ENCODE peak calls at places on chromosomes 13 and 19, in nine cellular contexts. G is tibial artery, N is body of pancreas, T is mucosa of descending colon, K is heart right ventricle, P is OCI-LY7, Y is A549, Z is endodermal cell, S is right atrium auricular region. U is an unnamed sample. For H3K4me1, the result is how much of the 10 kb centered on the place peaks cover.

GRCh38 chr19:2055871-2056809 is 5.1 kb upstream of the MKNK2 start:
- DNase-seq in Z (peak), P (peak), S (peak), T (peak), N (peak), G (peak), Y (peak), K (peak), U (no peak)

GRCh38 chr13:44141213-44141724 is 232.4 kb upstream of the SERP2 start:
- DNase-seq in Y (no peak), Z (no peak), K (no peak), G (no peak), T (no peak), P (peak), S (no peak), N (no peak), U (peak)

GRCh38 chr13:51818771-51819511 is 15.0 kb upstream of the DHRS12 start:
- DNase-seq in G (peak), T (no peak), S (no peak), N (no peak), K (no peak), Y (no peak), Z (no peak), P (no peak), U (no peak)

GRCh38 chr13:40983269-40983668 is 35.8 kb downstream of the ELF1 start:
- DNase-seq in K (no peak), P (no peak), Y (no peak), G (no peak), Z (no peak), N (no peak), T (no peak), S (no peak), U (peak)

GRCh38 chr13:99756281-99756680 is 215.3 kb downstream of the ZIC5 start:
- DNase-seq in T (no peak), Z (no peak), K (no peak), P (no peak), N (no peak), S (no peak), G (no peak), Y (no peak), U (no peak)

GRCh38 chr19:50974702-50975555 is 5.5 kb upstream of the KLK6 start:
- DNase-seq in P (no peak), K (no peak), G (no peak), S (no peak), T (no peak), N (no peak), Z (peak), Y (no peak), U (no peak)

GRCh38 chr13:99371956-99372355 is 64.8 kb upstream of the GPR183 start:
- DNase-seq in K (no peak), G (no peak), Y (no peak), P (no peak), Z (peak), T (no peak), S (peak), N (no peak), U (no peak)

GRCh38 chr13:114064516-114065140 is 67.8 kb downstream of the RASA3 start:
- DNase-seq in N (no peak), S (no peak), K (peak), G (no peak), T (no peak), Z (no peak), P (no peak), Y (peak), U (peak)

GRCh38 chr13:100357764-100358163 is 230.8 kb downstream of the GGACT start:
- DNase-seq in K (no peak), P (no peak), Y (no peak), Z (no peak), T (no peak), G (no peak), N (no peak), S (no peak), U (no peak)

GRCh38 chr13:48411281-48412099 is 1.4 kb downstream of the LPAR6 start:
- DNase-seq in P (no peak), Y (no peak), Z (no peak), S (no peak), N (no peak), K (no peak), T (no peak), G (no peak), U (peak)
- H3K4me1 ChIP-seq in P (under half), Y (under half), Z (under half), S (under half), N (under half), K (under half), T (under half), G (under half), U (under half)

DNA sequence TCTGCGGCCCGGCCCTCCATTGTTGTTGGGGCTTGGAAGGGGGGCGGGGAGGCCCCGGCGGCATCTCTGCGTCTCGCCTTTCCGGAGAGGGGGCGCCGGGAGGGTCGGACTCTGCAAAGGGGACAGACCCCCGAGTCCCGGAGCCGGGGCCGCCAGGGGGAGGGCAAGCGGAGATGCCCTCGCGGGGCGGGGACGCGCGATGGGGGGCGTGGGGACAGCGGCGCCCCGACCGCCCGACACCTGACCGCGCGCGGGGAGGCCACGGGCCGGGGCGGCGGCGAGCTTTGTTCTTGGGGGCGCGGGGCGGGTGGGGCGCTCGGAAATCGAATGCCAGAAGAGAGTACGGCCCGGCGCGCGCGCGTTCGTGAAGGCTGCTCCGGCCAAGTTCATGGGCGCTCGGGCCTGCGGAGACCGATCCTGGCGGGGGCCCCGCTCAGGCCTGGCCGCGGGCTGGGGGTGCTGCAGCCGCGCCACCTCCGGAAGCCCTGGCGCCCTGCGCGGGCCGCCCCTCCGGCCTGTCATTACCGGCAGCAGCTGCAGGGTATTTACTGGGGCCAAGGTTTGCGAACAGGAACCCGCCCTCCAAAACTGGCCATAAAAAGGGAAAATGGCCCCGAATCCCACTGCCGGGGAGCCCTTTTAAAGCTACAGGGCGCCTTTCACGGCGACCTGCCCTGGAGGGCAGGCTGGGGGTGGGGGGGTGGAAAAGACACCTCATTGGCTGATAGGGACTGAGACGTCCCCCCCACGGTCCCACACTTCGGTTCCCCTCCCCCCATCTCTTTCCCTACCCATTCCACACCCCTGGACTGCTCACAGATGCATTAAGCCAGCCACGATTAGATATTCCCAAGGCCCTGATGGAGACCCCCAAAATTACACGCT is 11.1 kb upstream of the NANOS3 start:
- DNase-seq in Z (no peak), K (no peak), Y (no peak), P (no peak), S (no peak), T (no peak), G (no peak), N (no peak), U (peak)
- TF ChIP-seq CTCF in Z (peak), K (no peak), Y (no peak), P (no peak), S (no peak), T (no peak), G (no peak), N (no peak), U (no peak)

GRCh38 chr19:854549-854948 is 2.4 kb downstream of the ELANE start:
- DNase-seq in K (no peak), Y (no peak), Z (no peak), N (no peak), G (no peak), S (no peak), T (no peak), P (no peak), U (no peak)

GRCh38 chr19:858284-858683 is 1.2 kb upstream of the CFD start:
- DNase-seq in Y (no peak), G (no peak), P (no peak), K (no peak), Z (no peak), N (no peak), S (no peak), T (no peak), U (no peak)

GRCh38 chr19:855142-855541 is 3.0 kb downstream of the ELANE start:
- DNase-seq in N (no peak), K (no peak), S (no peak), Y (no peak), P (no peak), Z (no peak), G (no peak), T (no peak), U (no peak)

GRCh38 chr19:853014-853553 is 981 bp downstream of the ELANE start:
- DNase-seq in N (no peak), P (no peak), K (no peak), Y (no peak), G (no peak), S (no peak), T (no peak), Z (no peak), U (no peak)

DNA sequence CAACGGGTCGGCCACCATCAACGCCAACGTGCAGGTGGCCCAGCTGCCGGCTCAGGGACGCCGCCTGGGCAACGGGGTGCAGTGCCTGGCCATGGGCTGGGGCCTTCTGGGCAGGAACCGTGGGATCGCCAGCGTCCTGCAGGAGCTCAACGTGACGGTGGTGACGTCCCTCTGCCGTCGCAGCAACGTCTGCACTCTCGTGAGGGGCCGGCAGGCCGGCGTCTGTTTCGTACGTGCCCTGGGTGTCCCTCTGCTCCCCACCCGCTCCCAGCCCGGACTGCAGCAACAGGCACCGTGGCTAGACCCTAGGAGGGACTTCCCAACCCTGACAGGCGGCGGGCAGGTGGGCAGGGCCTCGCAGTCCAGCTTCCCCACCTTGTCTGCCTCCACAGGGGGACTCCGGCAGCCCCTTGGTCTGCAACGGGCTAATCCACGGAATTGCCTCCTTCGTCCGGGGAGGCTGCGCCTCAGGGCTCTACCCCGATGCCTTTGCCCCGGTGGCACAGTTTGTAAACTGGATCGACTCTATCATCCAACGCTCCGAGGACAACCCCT is 3.5 kb downstream of the ELANE start:
- DNase-seq in G (no peak), S (no peak), T (no peak), P (no peak), N (no peak), Y (no peak), K (no peak), Z (no peak), U (no peak)
- H3K4me1 ChIP-seq in G (under half), S (under half), T (under half), P (under half), N (under half), Y (under half), K (under half), Z (under half), U (under half)

GRCh38 chr19:32830231-32831014 is 39.1 kb downstream of the SLC7A9 start:
- DNase-seq in G (no peak), N (no peak), Y (no peak), S (no peak), K (no peak), P (no peak), Z (no peak), T (no peak), U (peak)
- TF ChIP-seq CTCF in G (no peak), N (no peak), Y (no peak), S (no peak), K (no peak), P (no peak), Z (no peak), T (no peak), U (no peak)

DNA sequence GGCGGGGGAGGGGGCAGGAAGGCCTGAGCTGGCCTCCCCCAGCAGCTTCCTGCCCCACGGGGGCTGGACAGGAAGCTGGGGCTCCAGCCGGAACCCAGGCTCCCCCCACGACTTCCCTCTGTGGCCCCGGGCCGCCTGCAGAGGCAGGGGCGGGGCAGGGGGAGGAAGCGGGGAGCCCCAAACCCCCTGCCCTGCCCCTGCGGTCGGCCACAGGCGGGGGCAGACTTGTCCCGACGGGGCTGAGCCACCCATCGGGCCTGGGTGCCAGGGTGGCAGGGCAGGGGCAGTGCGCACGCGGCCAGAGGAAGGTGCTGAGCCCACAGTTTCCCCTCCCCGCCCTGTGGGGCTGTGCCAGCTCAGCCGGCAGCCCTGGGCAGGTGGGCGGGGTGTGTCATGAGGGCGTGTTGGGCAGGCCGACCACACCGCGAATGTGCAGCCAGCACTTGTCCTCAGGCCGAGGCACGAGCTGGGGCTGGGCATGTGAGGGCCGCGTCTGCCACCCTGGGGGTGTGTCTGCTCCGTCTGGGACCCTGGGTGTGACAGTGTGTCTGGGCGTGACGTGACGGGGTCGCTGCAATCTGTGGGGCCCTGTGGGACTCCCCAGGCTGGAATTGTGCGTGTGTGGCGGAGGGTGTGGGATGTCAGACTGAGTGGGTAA is 17.7 kb downstream of the CCDC97 start:
- DNase-seq in G (peak), N (peak), K (peak), T (peak), S (peak), Y (peak), P (peak), Z (peak), U (peak)
- H3K4me1 ChIP-seq in G (half or more), N (under half), K (half or more), T (under half), S (under half), Y (half or more), P (half or more), Z (under half), U (under half)

DNA sequence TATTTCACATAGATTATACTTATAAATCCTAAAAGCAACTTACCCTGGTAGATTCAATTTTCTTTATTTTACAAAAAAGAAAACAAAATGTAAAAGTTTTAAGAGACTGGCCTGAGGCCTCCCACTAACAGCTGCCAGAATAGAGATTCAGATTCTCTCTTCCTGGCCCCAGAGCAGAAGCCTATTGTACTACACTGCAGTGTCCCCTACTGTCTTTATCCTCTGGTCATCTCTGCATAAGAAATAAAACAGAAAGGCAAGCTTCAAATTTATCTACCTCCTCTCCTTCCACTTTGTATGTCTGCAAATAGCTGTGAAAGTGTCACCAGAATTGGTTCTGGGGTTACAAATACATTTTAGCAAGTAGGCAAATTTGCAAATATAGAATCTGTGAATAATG is 1004.1 kb upstream of the PCDH9 start:
- DNase-seq in T (peak), P (no peak), Y (peak), K (no peak), G (no peak), S (no peak), N (no peak), Z (no peak), U (peak)
- TF ChIP-seq CTCF in T (no peak), P (no peak), Y (no peak), K (no peak), G (no peak), S (no peak), N (no peak), Z (peak), U (no peak)

GRCh38 chr19:41307090-41307875 is 2.7 kb upstream of the CCDC97 start:
- DNase-seq in N (no peak), P (no peak), Y (no peak), Z (no peak), K (no peak), G (no peak), T (no peak), S (no peak), U (no peak)
- H3K4me1 ChIP-seq in N (under half), P (under half), Y (under half), Z (under half), K (under half), G (under half), T (under half), S (under half), U (under half)